ENCODE peak calls at places on chromosomes 6 and 20, in six cellular contexts. K is AG10803, A is psoas muscle, X is fibroblast of lung, Z is heart right ventricle, I is pancreas. H is an unnamed sample.

GRCh38 chr6:122726649-122727048 is 52.9 kb upstream of the FABP7 start:
- DNase-seq in X (peak), K (peak), I (no peak), Z (no peak), A (no peak), H (no peak)

GRCh38 chr6:49582529-49582928 is 32.1 kb downstream of the C6orf141 start:
- DNase-seq in A (no peak), K (no peak), I (no peak), X (no peak), Z (no peak), H (no peak)

GRCh38 chr6:56477241-56477640 is 165.4 kb downstream of the DST start:
- DNase-seq in A (no peak), X (no peak), I (peak), K (no peak), Z (no peak), H (no peak)

GRCh38 chr6:21277601-21278043 is 315.9 kb upstream of the SOX4 start:
- DNase-seq in A (no peak), X (no peak), K (no peak), Z (no peak), I (no peak), H (no peak)

GRCh38 chr20:59771506-59772372 is 161.7 kb downstream of the SYCP2 start:
- DNase-seq in K (no peak), I (no peak), A (no peak), X (no peak), Z (peak), H (no peak)

GRCh38 chr6:149247385-149247763 is 70.1 kb upstream of the TAB2 start:
- DNase-seq in A (no peak), X (no peak), K (no peak), Z (no peak), I (no peak), H (no peak)

GRCh38 chr20:58515240-58516212 is at the start of gene APCDD1L:
- DNase-seq in X (peak), A (no peak), K (peak), I (no peak), Z (no peak), H (no peak)

GRCh38 chr20:32160341-32160740 is 47.2 kb downstream of the PLAGL2 start:
- DNase-seq in X (no peak), I (no peak), K (no peak), A (no peak), Z (no peak), H (no peak)

GRCh38 chr6:169424821-169425240 is 171.2 kb upstream of the THBS2 start:
- DNase-seq in K (peak), I (no peak), A (peak), Z (no peak), X (peak), H (peak)
- H3K4me3 ChIP-seq in K (no peak), I (no peak), A (peak), Z (no peak), X (no peak), H (no peak)

GRCh38 chr20:56160956-56161355 is 87.6 kb upstream of the MC3R start:
- DNase-seq in I (no peak), A (no peak), Z (no peak), K (no peak), X (no peak), H (no peak)
- H3K4me3 ChIP-seq in I (no peak), A (no peak), Z (no peak), K (no peak), X (no peak), H (no peak)

GRCh38 chr6:31354788-31355539 is 2.0 kb downstream of the HLA-B start:
- DNase-seq in A (no peak), Z (no peak), K (no peak), X (no peak), I (no peak), H (no peak)
- H3K4me3 ChIP-seq in A (peak), Z (peak), K (peak), X (no peak), I (no peak), H (peak)

GRCh38 chr20:45890997-45891983 is at the start of the genes CTSA and NEURL2:
- DNase-seq in X (peak), Z (peak), A (peak), K (peak), I (peak), H (peak)

GRCh38 chr20:45892049-45892816 is 1.1 kb downstream of the CTSA start:
- DNase-seq in I (no peak), A (no peak), K (peak), X (peak), Z (no peak), H (no peak)

GRCh38 chr20:45894797-45895196 is 3.7 kb downstream of the CTSA start:
- DNase-seq in X (no peak), Z (no peak), K (no peak), I (no peak), A (peak), H (no peak)

GRCh38 chr20:45893831-45894230 is 2.7 kb downstream of the CTSA start:
- DNase-seq in A (no peak), K (peak), I (no peak), X (no peak), Z (no peak), H (no peak)

DNA sequence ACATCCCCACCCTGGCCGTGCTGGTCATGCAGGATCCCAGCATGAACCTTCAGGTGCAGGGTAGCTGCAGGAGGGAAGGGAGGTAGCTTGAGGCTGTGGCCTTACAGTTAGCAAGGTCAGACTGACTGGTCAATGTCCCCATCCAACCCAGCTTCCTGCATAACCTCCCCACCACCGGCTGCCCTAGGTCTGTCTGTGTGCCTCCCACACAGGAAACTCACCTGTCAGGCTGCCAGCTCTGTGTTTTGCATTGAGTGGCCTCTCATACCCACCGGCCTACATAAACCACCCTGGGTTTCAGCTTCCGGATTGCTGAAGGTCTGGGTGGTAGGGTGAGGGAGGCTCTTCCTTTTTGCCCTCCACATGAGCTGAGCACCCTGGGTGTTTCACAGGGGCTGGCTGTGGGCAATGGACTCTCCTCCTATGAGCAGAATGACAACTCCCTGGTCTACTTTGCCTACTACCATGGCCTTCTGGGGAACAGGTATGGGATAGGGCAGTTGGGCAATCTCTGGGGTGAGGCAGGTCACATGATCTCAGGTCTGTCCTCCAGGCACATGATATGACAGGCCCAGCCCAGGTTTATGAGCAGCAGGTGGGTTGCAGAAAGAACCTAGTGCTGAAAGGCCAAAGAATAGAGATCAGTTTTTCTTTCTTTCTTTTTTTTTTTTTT is 1.8 kb downstream of the CTSA start:
- DNase-seq in I (no peak), A (no peak), Z (no peak), K (no peak), X (no peak), H (no peak)
- H3K4me3 ChIP-seq in I (no peak), A (no peak), Z (no peak), K (no peak), X (no peak), H (no peak)

GRCh38 chr6:95587989-95588388 is 10.7 kb downstream of the MANEA start:
- DNase-seq in Z (no peak), I (no peak), A (no peak), X (no peak), K (no peak), H (no peak)
- H3K4me3 ChIP-seq in Z (no peak), I (no peak), A (no peak), X (no peak), K (no peak), H (no peak)

GRCh38 chr6:163710552-163710951 is 296.0 kb downstream of the QKI start:
- DNase-seq in A (no peak), Z (no peak), X (no peak), K (no peak), I (no peak), H (no peak)

GRCh38 chr6:163712569-163712966 is 298.1 kb downstream of the QKI start:
- DNase-seq in K (no peak), Z (no peak), A (no peak), X (no peak), I (no peak), H (no peak)

GRCh38 chr6:163709693-163710092 is 295.2 kb downstream of the QKI start:
- DNase-seq in I (no peak), X (no peak), A (no peak), K (no peak), Z (no peak), H (no peak)

GRCh38 chr6:163711615-163712568 is 297.4 kb downstream of the QKI start:
- DNase-seq in A (peak), K (peak), X (peak), Z (peak), I (no peak), H (peak)

GRCh38 chr6:163711071-163711470 is 296.6 kb downstream of the QKI start:
- DNase-seq in A (no peak), K (no peak), X (no peak), I (no peak), Z (no peak), H (no peak)
- H3K4me3 ChIP-seq in A (no peak), K (no peak), X (no peak), I (no peak), Z (no peak), H (no peak)

DNA sequence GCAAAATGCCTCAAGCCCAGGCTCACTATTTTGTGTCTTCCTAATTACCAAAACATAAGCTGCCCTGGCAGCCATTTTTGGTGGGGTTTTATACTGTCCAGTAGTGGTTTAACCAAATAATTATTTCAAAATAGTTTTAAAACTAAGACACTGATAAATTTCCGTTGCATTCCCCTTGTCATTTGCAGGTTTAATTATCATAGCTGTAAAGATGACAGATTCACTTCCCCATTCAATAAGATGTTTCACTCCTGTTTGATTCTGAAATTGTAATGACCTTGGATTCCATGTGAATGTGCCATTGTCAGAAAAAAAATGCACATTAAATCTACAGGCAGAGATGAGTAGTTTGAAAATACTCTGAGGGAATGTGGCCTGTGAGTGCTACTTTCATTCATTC is 172.0 kb downstream of the COL9A1 start:
- DNase-seq in X (no peak), I (no peak), K (no peak), Z (no peak), A (no peak), H (no peak)
- H3K4me3 ChIP-seq in X (no peak), I (no peak), K (no peak), Z (no peak), A (no peak), H (no peak)

GRCh38 chr6:93819189-93819588 is 399.8 kb upstream of the EPHA7 start:
- DNase-seq in X (peak), Z (no peak), K (no peak), A (no peak), I (no peak), H (no peak)
- H3K4me3 ChIP-seq in X (no peak), Z (no peak), K (no peak), A (no peak), I (no peak), H (no peak)

GRCh38 chr20:63641146-63641791 is 12.0 kb downstream of the STMN3 start:
- DNase-seq in K (no peak), Z (peak), X (no peak), A (no peak), I (peak), H (no peak)
- H3K4me3 ChIP-seq in K (peak), Z (peak), X (no peak), A (peak), I (peak), H (peak)

H was measured in ovary.